ENCODE peak calls at places on chromosome X, in five cellular contexts. M is PC-9; D is Jurkat, Clone E6-1; B is NCI-H1092; T is fibroblast of lung. F is an unnamed sample.

GRCh38 chrX:130080791-130081367 is 29.4 kb downstream of the ELF4 start:
- DNase-seq in M (no peak), D (no peak), B (no peak), T (no peak), F (no peak)

GRCh38 chrX:77446029-77446585 is 1.1 kb upstream of the FGF16 start:
- DNase-seq in M (no peak), D (no peak), B (peak), T (no peak), F (no peak)

GRCh38 chrX:107630031-107630689 is 1.9 kb downstream of the PRPS1 start:
- DNase-seq in M (no peak), D (no peak), B (no peak), T (no peak), F (no peak)

GRCh38 chrX:48045410-48046311 is 25.8 kb downstream of the ZNF630 start:
- DNase-seq in M (peak), D (no peak), B (no peak), T (peak), F (peak)

GRCh38 chrX:20218809-20219505 is 47.8 kb downstream of the RPS6KA3 start:
- DNase-seq in M (no peak), D (no peak), B (no peak), T (no peak), F (no peak)

GRCh38 chrX:108022491-108023089 is 22.3 kb upstream of the VSIG1 start:
- DNase-seq in M (no peak), D (no peak), B (no peak), T (no peak), F (no peak)

GRCh38 chrX:46737462-46737861 is 21.5 kb downstream of the SLC9A7 start:
- DNase-seq in M (no peak), D (no peak), B (no peak), T (peak), F (peak)

GRCh38 chrX:133986008-133986683 is 752 bp upstream of the GPC3 start:
- DNase-seq in M (no peak), D (no peak), B (no peak), T (no peak), F (no peak)

GRCh38 chrX:149493567-149494562 is 11.2 kb downstream of the IDS start:
- DNase-seq in M (no peak), D (no peak), B (no peak), T (no peak), F (no peak)

GRCh38 chrX:131741103-131741581 is 197.3 kb downstream of the OR13H1 start:
- DNase-seq in M (no peak), D (no peak), B (no peak), T (peak), F (no peak)

GRCh38 chrX:51876441-51876840 is 17.0 kb upstream of the MAGED1 start:
- DNase-seq in M (no peak), D (no peak), B (no peak), T (peak), F (no peak)

GRCh38 chrX:148541461-148541983 is 41.1 kb downstream of the AFF2 start:
- DNase-seq in M (no peak), D (no peak), B (no peak), T (no peak), F (no peak)

GRCh38 chrX:127490000-127490399 is 562.2 kb downstream of the ACTRT1 start:
- DNase-seq in M (no peak), D (no peak), B (no peak), T (no peak), F (no peak)

GRCh38 chrX:73127700-73128241 is 48.5 kb upstream of the PABPC1L2A start:
- DNase-seq in M (no peak), D (no peak), B (no peak), T (no peak), F (no peak)

GRCh38 chrX:39311646-39312045 is 510.4 kb downstream of the MID1IP1 start:
- DNase-seq in M (no peak), D (no peak), B (no peak), T (no peak), F (no peak)

GRCh38 chrX:133897593-133898163 is 87.7 kb downstream of the GPC3 start:
- DNase-seq in M (no peak), D (no peak), B (peak), T (no peak), F (no peak)

GRCh38 chrX:43741843-43742573 is 85.9 kb downstream of the MAOA start:
- DNase-seq in M (no peak), D (no peak), B (no peak), T (peak), F (no peak)

GRCh38 chrX:7083468-7084396 is 63.8 kb upstream of the STS start:
- DNase-seq in M (peak), D (peak), B (no peak), T (peak), F (peak)

GRCh38 chrX:75623535-75623934 is 100.7 kb upstream of the ZDHHC15 start:
- DNase-seq in M (no peak), D (peak), B (no peak), T (no peak), F (no peak)

GRCh38 chrX:119410027-119410819 is 11.1 kb downstream of the SLC25A43 start:
- DNase-seq in M (peak), D (no peak), B (no peak), T (peak), F (peak)

GRCh38 chrX:106306391-106306947 is 138.4 kb downstream of the PWWP3B start:
- DNase-seq in M (no peak), D (no peak), B (no peak), T (no peak), F (no peak)

GRCh38 chrX:148929686-148930085 is 429.3 kb downstream of the AFF2 start:
- DNase-seq in M (no peak), D (no peak), B (no peak), T (peak), F (no peak)

GRCh38 chrX:50988649-50989048 is 78.1 kb downstream of the BMP15 start:
- DNase-seq in M (peak), D (no peak), B (no peak), T (peak), F (peak)

GRCh38 chrX:49174723-49175122 is 3.0 kb downstream of the PLP2 start:
- DNase-seq in M (no peak), D (no peak), B (no peak), T (no peak), F (no peak)

GRCh38 chrX:11437642-11438379 is 144.6 kb downstream of the AMELX start:
- DNase-seq in M (no peak), D (no peak), B (no peak), T (peak), F (no peak)

GRCh38 chrX:71622347-71623104 is 4.2 kb upstream of the CXCR3 start:
- DNase-seq in M (peak), D (peak), B (peak), T (peak), F (peak)

GRCh38 chrX:124842205-124842604 is 477.5 kb upstream of the TEX13C start:
- DNase-seq in M (no peak), D (no peak), B (no peak), T (no peak), F (no peak)

GRCh38 chrX:136953867-136954787 is 73.6 kb upstream of the RBMX start:
- DNase-seq in M (peak), D (peak), B (peak), T (peak), F (peak)

GRCh38 chrX:39739585-39739984 is 358.2 kb downstream of the BCOR start:
- DNase-seq in M (no peak), D (no peak), B (no peak), T (no peak), F (no peak)

GRCh38 chrX:147827070-147827469 is 84.6 kb upstream of the FMR1 start:
- DNase-seq in M (no peak), D (no peak), B (no peak), T (no peak), F (no peak)

GRCh38 chrX:124229374-124229773 is 103.1 kb upstream of the TEX13D start:
- DNase-seq in M (no peak), D (no peak), B (no peak), T (no peak), F (no peak)

GRCh38 chrX:9374537-9374936 is 90.3 kb upstream of the TBL1X start:
- DNase-seq in M (no peak), D (no peak), B (no peak), T (no peak), F (no peak)

GRCh38 chrX:3548743-3549441 is 164.6 kb downstream of the PRKX start:
- DNase-seq in M (no peak), D (no peak), B (peak), T (peak), F (peak)

GRCh38 chrX:133637765-133638164 is 222.5 kb upstream of the GPC4 start:
- DNase-seq in M (peak), D (no peak), B (no peak), T (no peak), F (no peak)

GRCh38 chrX:85993539-85994197 is 53.7 kb downstream of the CHM start:
- DNase-seq in M (no peak), D (no peak), B (no peak), T (peak), F (no peak)

GRCh38 chrX:119008122-119008744 is 33.8 kb downstream of the LONRF3 start:
- DNase-seq in M (peak), D (peak), B (no peak), T (no peak), F (no peak)